ENCODE peak calls at places on chromosomes 5 and 9, in seven cellular contexts. K is EH; B is AG08395; U is fibroblast of the conjunctiva; C is T follicular helper cell; Z is ELF-1; M is stimulated activated CD4-positive, alpha-beta T cell treated with anti-CD3 and anti-CD28 coated beads, Interleukin-1b, Interleukin-23, amount 100 ng/mL, for 4 hours. F is an unnamed sample.
A peak's percentile ranks its signal among the peaks of the same experiment; 100 is the strongest.

GRCh38 chr5:175444060-175444904 is at the start of gene DRD1:
- DNase-seq in K (peak; percentile 20), B (peak; percentile 58), U (no peak), C (peak; percentile 10), Z (peak; percentile 79), M (peak; percentile 48), F (peak; percentile 31)

GRCh38 chr5:132387649-132388117 is 18.2 kb downstream of the SLC22A5 start:
- DNase-seq in K (peak; percentile 100), B (peak; percentile 94), U (peak; percentile 79), C (no peak), Z (peak; percentile 94), M (no peak), F (no peak)

GRCh38 chr9:101477214-101477613 is 41.6 kb upstream of the ALDOB start:
- DNase-seq in K (peak; percentile 36), B (no peak), U (no peak), C (no peak), Z (no peak), M (no peak), F (no peak)

GRCh38 chr5:6729400-6730310 is 16.4 kb downstream of the TENT4A start:
- DNase-seq in K (no peak), B (no peak), U (no peak), C (peak; percentile 24), Z (no peak), M (no peak), F (no peak)

GRCh38 chr9:93668261-93668871 is 92.0 kb downstream of the PHF2 start:
- DNase-seq in K (no peak), B (no peak), U (no peak), C (no peak), Z (peak; percentile 40), M (no peak), F (no peak)

GRCh38 chr9:133881671-133882381 is 110.3 kb downstream of the VAV2 start:
- DNase-seq in K (no peak), B (no peak), U (no peak), C (no peak), Z (peak; percentile 76), M (no peak), F (no peak)

GRCh38 chr5:148540636-148541035 is 113.7 kb downstream of the HTR4 start:
- DNase-seq in K (peak; percentile 7), B (no peak), U (no peak), C (no peak), Z (no peak), M (no peak), F (no peak)

GRCh38 chr5:177545487-177546261 is 8.7 kb downstream of the FAM193B start:
- DNase-seq in K (peak; percentile 81), B (peak; percentile 70), U (peak; percentile 92), C (no peak), Z (no peak), M (no peak), F (no peak)

GRCh38 chr5:98179791-98180755 is 593.4 kb upstream of the RGMB start:
- DNase-seq in K (no peak), B (no peak), U (no peak), C (no peak), Z (peak; percentile 57), M (no peak), F (no peak)

GRCh38 chr9:37333288-37333687 is 89.2 kb upstream of the GRHPR start:
- DNase-seq in K (no peak), B (no peak), U (no peak), C (no peak), Z (no peak), M (no peak), F (no peak)

GRCh38 chr9:93319992-93320490 is 131.4 kb upstream of the FAM120A start:
- DNase-seq in K (no peak), B (no peak), U (no peak), C (no peak), Z (no peak), M (no peak), F (no peak)

GRCh38 chr5:17127743-17128231 is 89.6 kb upstream of the BASP1 start:
- DNase-seq in K (peak; percentile 94), B (peak; percentile 88), U (no peak), C (no peak), Z (no peak), M (no peak), F (no peak)

GRCh38 chr5:116575635-116576042 is 1.0 kb upstream of the SEMA6A start:
- DNase-seq in K (no peak), B (no peak), U (no peak), C (no peak), Z (no peak), M (no peak), F (no peak)

GRCh38 chr5:141870871-141871270 is 7.3 kb downstream of the PCDH1 start:
- DNase-seq in K (no peak), B (no peak), U (no peak), C (no peak), Z (no peak), M (no peak), F (peak; percentile 17)

GRCh38 chr5:95859327-95860060 is 37.0 kb upstream of the GLRX start:
- DNase-seq in K (no peak), B (no peak), U (no peak), C (no peak), Z (no peak), M (no peak), F (no peak)

GRCh38 chr5:176590035-176590729 is 19.8 kb downstream of the GPRIN1 start:
- DNase-seq in K (no peak), B (no peak), U (no peak), C (no peak), Z (no peak), M (no peak), F (no peak)

GRCh38 chr5:138449501-138450239 is 10.8 kb downstream of the REEP2 start:
- DNase-seq in K (peak; percentile 85), B (peak; percentile 97), U (peak; percentile 56), C (peak; percentile 59), Z (peak; percentile 95), M (peak; percentile 78), F (peak; percentile 80)

GRCh38 chr5:179279347-179280094 is 65.7 kb downstream of the ADAMTS2 start:
- DNase-seq in K (peak; percentile 70), B (peak; percentile 42), U (no peak), C (no peak), Z (no peak), M (no peak), F (no peak)

GRCh38 chr5:59275537-59276276 is 617.8 kb downstream of the PDE4D start:
- DNase-seq in K (peak; percentile 39), B (peak; percentile 5), U (no peak), C (no peak), Z (peak; percentile 97), M (no peak), F (no peak)

F was measured in caudate nucleus.